ENCODE peak calls at places on chromosomes 12 and 14, in seven cellular contexts. One of them, this sample, is unnamed. For H3K9me3, the result is how much of the 10 kb centered on the place peaks cover.

GRCh38 chr14:89723930-89724915 is 230.3 kb downstream of the EFCAB11 start:
- DNase-seq in neuronal stem cell: no peak
- DNase-seq in CD4-positive, alpha-beta memory T cell: peak
- DNase-seq in fibroblast of lung: no peak
- DNase-seq in upper lobe of left lung: no peak
- DNase-seq in tibial nerve: no peak
- DNase-seq in lung: no peak
- DNase-seq in this sample: no peak

GRCh38 chr14:54147285-54147684 is 190.7 kb upstream of the BMP4 start:
- DNase-seq in neuronal stem cell: no peak
- DNase-seq in CD4-positive, alpha-beta memory T cell: no peak
- DNase-seq in fibroblast of lung: peak
- DNase-seq in upper lobe of left lung: no peak
- DNase-seq in tibial nerve: no peak
- DNase-seq in lung: no peak
- DNase-seq in this sample: no peak

GRCh38 chr14:52977798-52978197 is 26.9 kb upstream of the FERMT2 start:
- DNase-seq in neuronal stem cell: no peak
- DNase-seq in CD4-positive, alpha-beta memory T cell: no peak
- DNase-seq in fibroblast of lung: peak
- DNase-seq in upper lobe of left lung: no peak
- DNase-seq in tibial nerve: no peak
- DNase-seq in lung: no peak
- DNase-seq in this sample: no peak

GRCh38 chr12:132219323-132219722 is 75.1 kb downstream of the NOC4L start:
- DNase-seq in neuronal stem cell: no peak
- DNase-seq in CD4-positive, alpha-beta memory T cell: no peak
- DNase-seq in fibroblast of lung: no peak
- DNase-seq in upper lobe of left lung: no peak
- DNase-seq in tibial nerve: no peak
- DNase-seq in lung: no peak
- DNase-seq in this sample: no peak

GRCh38 chr12:14776236-14776959 is 26.9 kb downstream of the WBP11 start:
- DNase-seq in neuronal stem cell: no peak
- DNase-seq in CD4-positive, alpha-beta memory T cell: no peak
- DNase-seq in fibroblast of lung: no peak
- DNase-seq in upper lobe of left lung: no peak
- DNase-seq in tibial nerve: no peak
- DNase-seq in lung: no peak
- DNase-seq in this sample: no peak

GRCh38 chr12:25052191-25053020 is 103.5 kb upstream of the BCAT1 start:
- DNase-seq in neuronal stem cell: no peak
- DNase-seq in CD4-positive, alpha-beta memory T cell: peak
- DNase-seq in fibroblast of lung: no peak
- DNase-seq in upper lobe of left lung: no peak
- DNase-seq in tibial nerve: no peak
- DNase-seq in lung: peak
- DNase-seq in this sample: peak

GRCh38 chr14:91636604-91637003 is 95.3 kb downstream of the CATSPERB start:
- DNase-seq in neuronal stem cell: no peak
- DNase-seq in CD4-positive, alpha-beta memory T cell: no peak
- DNase-seq in fibroblast of lung: no peak
- DNase-seq in upper lobe of left lung: no peak
- DNase-seq in tibial nerve: no peak
- DNase-seq in lung: no peak
- DNase-seq in this sample: no peak

GRCh38 chr14:75493580-75494130 is 28.6 kb upstream of the BATF start:
- DNase-seq in neuronal stem cell: no peak
- DNase-seq in CD4-positive, alpha-beta memory T cell: no peak
- DNase-seq in fibroblast of lung: no peak
- DNase-seq in upper lobe of left lung: no peak
- DNase-seq in tibial nerve: no peak
- DNase-seq in lung: peak
- DNase-seq in this sample: no peak

GRCh38 chr14:68768316-68768715 is 24.6 kb downstream of the ZFP36L1 start:
- DNase-seq in neuronal stem cell: no peak
- DNase-seq in CD4-positive, alpha-beta memory T cell: no peak
- DNase-seq in fibroblast of lung: no peak
- DNase-seq in upper lobe of left lung: no peak
- DNase-seq in tibial nerve: no peak
- DNase-seq in lung: no peak
- DNase-seq in this sample: no peak

GRCh38 chr14:64707661-64708060 is 3.4 kb downstream of the PLEKHG3 start:
- DNase-seq in neuronal stem cell: no peak
- DNase-seq in CD4-positive, alpha-beta memory T cell: peak
- DNase-seq in fibroblast of lung: peak
- DNase-seq in upper lobe of left lung: no peak
- DNase-seq in tibial nerve: no peak
- DNase-seq in lung: no peak
- DNase-seq in this sample: no peak

GRCh38 chr14:54651649-54652048 is 84.7 kb downstream of the SAMD4A start:
- DNase-seq in neuronal stem cell: no peak
- DNase-seq in CD4-positive, alpha-beta memory T cell: no peak
- DNase-seq in fibroblast of lung: peak
- DNase-seq in upper lobe of left lung: no peak
- DNase-seq in tibial nerve: no peak
- DNase-seq in lung: no peak
- DNase-seq in this sample: no peak

GRCh38 chr12:42130670-42131402 is 13.8 kb downstream of the GXYLT1 start:
- DNase-seq in neuronal stem cell: no peak
- DNase-seq in CD4-positive, alpha-beta memory T cell: no peak
- DNase-seq in fibroblast of lung: peak
- DNase-seq in upper lobe of left lung: no peak
- DNase-seq in tibial nerve: no peak
- DNase-seq in lung: peak
- DNase-seq in this sample: no peak

GRCh38 chr12:50734409-50735263 is 29.3 kb upstream of the ATF1 start:
- DNase-seq in neuronal stem cell: peak
- DNase-seq in CD4-positive, alpha-beta memory T cell: peak
- DNase-seq in fibroblast of lung: peak
- DNase-seq in upper lobe of left lung: no peak
- DNase-seq in tibial nerve: no peak
- DNase-seq in lung: no peak
- DNase-seq in this sample: no peak
- H3K27ac ChIP-seq in neuronal stem cell: no peak
- H3K27ac ChIP-seq in CD4-positive, alpha-beta memory T cell: no peak
- H3K27ac ChIP-seq in fibroblast of lung: no peak
- H3K27ac ChIP-seq in upper lobe of left lung: no peak
- H3K27ac ChIP-seq in tibial nerve: no peak
- H3K27ac ChIP-seq in lung: no peak
- H3K27ac ChIP-seq in this sample: no peak

GRCh38 chr14:95500201-95500681 is 16.2 kb downstream of the SYNE3 start:
- DNase-seq in neuronal stem cell: no peak
- DNase-seq in CD4-positive, alpha-beta memory T cell: no peak
- DNase-seq in fibroblast of lung: no peak
- DNase-seq in upper lobe of left lung: peak
- DNase-seq in tibial nerve: no peak
- DNase-seq in lung: no peak
- DNase-seq in this sample: no peak

GRCh38 chr14:95503365-95504134 is 12.9 kb downstream of the SYNE3 start:
- DNase-seq in neuronal stem cell: no peak
- DNase-seq in CD4-positive, alpha-beta memory T cell: no peak
- DNase-seq in fibroblast of lung: no peak
- DNase-seq in upper lobe of left lung: no peak
- DNase-seq in tibial nerve: no peak
- DNase-seq in lung: no peak
- DNase-seq in this sample: no peak

GRCh38 chr14:95500772-95501401 is 15.6 kb downstream of the SYNE3 start:
- DNase-seq in neuronal stem cell: no peak
- DNase-seq in CD4-positive, alpha-beta memory T cell: no peak
- DNase-seq in fibroblast of lung: peak
- DNase-seq in upper lobe of left lung: no peak
- DNase-seq in tibial nerve: no peak
- DNase-seq in lung: no peak
- DNase-seq in this sample: no peak

GRCh38 chr14:95504135-95505029 is 12.1 kb downstream of the SYNE3 start:
- DNase-seq in neuronal stem cell: no peak
- DNase-seq in CD4-positive, alpha-beta memory T cell: no peak
- DNase-seq in fibroblast of lung: peak
- DNase-seq in upper lobe of left lung: no peak
- DNase-seq in tibial nerve: no peak
- DNase-seq in lung: no peak
- DNase-seq in this sample: no peak

DNA sequence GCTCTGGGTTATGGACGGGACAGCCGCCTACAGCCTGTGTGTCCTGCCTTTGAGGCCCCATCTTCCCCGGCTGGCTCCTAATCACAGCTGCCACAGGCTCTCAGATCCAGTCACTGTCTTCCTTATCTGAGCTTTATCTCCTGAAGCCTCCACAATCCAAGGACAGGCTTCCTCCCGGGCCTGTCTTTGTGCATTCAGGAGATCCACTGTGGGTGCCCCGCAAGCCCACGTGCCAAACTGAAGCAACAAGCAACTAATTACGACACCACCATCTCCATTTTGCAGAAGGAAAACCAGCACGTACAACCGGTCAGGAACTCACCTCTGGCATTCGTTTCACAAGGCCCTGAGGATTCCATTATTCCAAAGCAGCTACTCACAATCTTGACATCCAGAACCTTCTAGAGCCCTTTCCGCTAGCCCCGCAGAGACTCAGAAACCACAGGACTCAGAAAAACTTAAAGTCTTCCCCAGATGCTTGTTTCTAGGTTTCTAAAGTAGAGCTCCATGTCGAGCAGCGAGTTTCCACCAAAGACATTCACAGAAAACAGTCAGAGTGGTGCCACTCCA is 14.0 kb downstream of the SYNE3 start:
- DNase-seq in neuronal stem cell: no peak
- DNase-seq in CD4-positive, alpha-beta memory T cell: no peak
- DNase-seq in fibroblast of lung: no peak
- DNase-seq in upper lobe of left lung: no peak
- DNase-seq in tibial nerve: no peak
- DNase-seq in lung: no peak
- DNase-seq in this sample: no peak
- H3K9me3 ChIP-seq in neuronal stem cell: under half
- H3K9me3 ChIP-seq in CD4-positive, alpha-beta memory T cell: under half
- H3K9me3 ChIP-seq in fibroblast of lung: under half
- H3K9me3 ChIP-seq in upper lobe of left lung: under half
- H3K9me3 ChIP-seq in tibial nerve: under half
- H3K9me3 ChIP-seq in lung: under half
- H3K9me3 ChIP-seq in this sample: under half

DNA sequence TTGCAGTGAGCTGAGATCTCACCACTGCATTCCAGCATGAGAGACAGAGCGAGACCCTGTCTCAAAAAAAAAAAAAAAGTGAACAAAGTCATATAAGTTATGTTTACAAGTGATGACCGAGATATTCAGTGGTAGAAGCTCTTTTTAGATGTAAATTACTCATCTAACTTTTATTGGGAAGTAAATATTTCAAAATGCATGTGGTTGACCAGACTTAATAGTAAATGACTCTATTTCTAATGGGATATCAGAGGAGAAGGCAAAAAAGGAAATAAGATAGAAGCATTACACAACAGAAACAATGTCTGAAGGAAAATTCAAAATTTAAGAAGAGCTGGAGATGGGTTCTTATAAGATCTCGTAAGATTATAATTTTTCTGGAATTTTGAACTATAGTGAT is 63.2 kb upstream of the STK38L start:
- DNase-seq in neuronal stem cell: no peak
- DNase-seq in CD4-positive, alpha-beta memory T cell: no peak
- DNase-seq in fibroblast of lung: peak
- DNase-seq in upper lobe of left lung: no peak
- DNase-seq in tibial nerve: no peak
- DNase-seq in lung: no peak
- DNase-seq in this sample: no peak
- H3K27ac ChIP-seq in neuronal stem cell: no peak
- H3K27ac ChIP-seq in CD4-positive, alpha-beta memory T cell: no peak
- H3K27ac ChIP-seq in fibroblast of lung: no peak
- H3K27ac ChIP-seq in upper lobe of left lung: no peak
- H3K27ac ChIP-seq in tibial nerve: no peak
- H3K27ac ChIP-seq in lung: no peak
- H3K27ac ChIP-seq in this sample: no peak

DNA sequence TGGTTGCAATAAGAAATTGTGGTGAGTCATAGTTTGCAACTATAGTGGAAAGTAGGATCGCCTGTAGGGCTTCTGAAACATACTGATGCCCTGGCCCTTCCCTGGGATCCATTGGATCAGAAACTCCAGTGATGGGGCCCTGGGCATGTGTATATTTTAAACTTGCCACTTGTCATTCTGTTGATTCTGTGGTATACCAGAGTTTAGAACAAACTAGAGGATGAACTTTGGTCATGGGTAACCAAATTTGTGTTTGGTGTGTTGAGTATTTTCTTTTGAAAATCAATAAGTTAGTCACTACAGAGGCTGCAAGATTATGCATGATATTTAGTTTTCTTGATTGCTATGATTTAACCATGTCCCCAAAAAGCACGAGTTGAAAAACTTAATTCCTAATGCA is 142.2 kb downstream of the SLC15A5 start:
- DNase-seq in neuronal stem cell: no peak
- DNase-seq in CD4-positive, alpha-beta memory T cell: no peak
- DNase-seq in fibroblast of lung: no peak
- DNase-seq in upper lobe of left lung: no peak
- DNase-seq in tibial nerve: no peak
- DNase-seq in lung: no peak
- DNase-seq in this sample: no peak
- H3K9me3 ChIP-seq in neuronal stem cell: under half
- H3K9me3 ChIP-seq in CD4-positive, alpha-beta memory T cell: under half
- H3K9me3 ChIP-seq in fibroblast of lung: under half
- H3K9me3 ChIP-seq in upper lobe of left lung: under half
- H3K9me3 ChIP-seq in tibial nerve: under half
- H3K9me3 ChIP-seq in lung: under half
- H3K9me3 ChIP-seq in this sample: under half